ENCODE peak calls at places on chromosomes 16 and 17, in four cellular contexts. W, R, P and C are unnamed samples.
A peak's percentile ranks its signal among the peaks of the same experiment; 100 is the strongest.

GRCh38 chr17:17345686-17346427 is 42.7 kb downstream of the NT5M start:
- DNase-seq in W (no peak), R (no peak), P (no peak), C (no peak)

GRCh38 chr16:56708418-56708817 is 21.5 kb upstream of the NUP93 start:
- DNase-seq in W (no peak), R (no peak), P (no peak), C (no peak)

GRCh38 chr17:18318771-18319450 is 3.8 kb downstream of the SMCR8 start:
- DNase-seq in W (no peak), R (no peak), P (no peak), C (no peak)

GRCh38 chr17:45794840-45795239 is 10.7 kb downstream of the CRHR1 start:
- DNase-seq in W (no peak), R (no peak), P (no peak), C (no peak)

GRCh38 chr17:67156269-67157199 is 88.5 kb downstream of the HELZ start:
- DNase-seq in W (no peak), R (no peak), P (no peak), C (no peak)

GRCh38 chr16:9363520-9363919 is 272.1 kb downstream of the HAPSTR1 start:
- DNase-seq in W (no peak), R (no peak), P (no peak), C (no peak)

GRCh38 chr16:20894388-20894787 is 5.8 kb downstream of the DCUN1D3 start:
- DNase-seq in W (no peak), R (no peak), P (no peak), C (no peak)

GRCh38 chr17:77501101-77501566 is 360.4 kb downstream of the SEC14L1 start:
- DNase-seq in W (no peak), R (no peak), P (no peak), C (no peak)

GRCh38 chr16:49460786-49461470 is 87.3 kb downstream of the C16orf78 start:
- DNase-seq in W (peak; percentile 12), R (no peak), P (peak; percentile 2), C (no peak)

GRCh38 chr16:35485915-35486314 is 2026.5 kb downstream of the TP53TG3F start:
- DNase-seq in W (no peak), R (no peak), P (no peak), C (no peak)

GRCh38 chr17:21285164-21286065 is 904 bp downstream of the MAP2K3 start:
- DNase-seq in W (peak; percentile 63), R (peak; percentile 61), P (peak; percentile 49), C (no peak)

GRCh38 chr17:34146440-34147043 is 108.5 kb upstream of the CCL2 start:
- DNase-seq in W (peak; percentile 72), R (no peak), P (peak; percentile 76), C (no peak)

GRCh38 chr16:66274335-66275110 is 92.0 kb upstream of the CDH5 start:
- DNase-seq in W (no peak), R (no peak), P (no peak), C (no peak)

GRCh38 chr17:67221062-67221998 is 23.7 kb downstream of the HELZ start:
- DNase-seq in W (no peak), R (no peak), P (peak; percentile 22), C (no peak)

GRCh38 chr17:2125013-2125535 is 70.2 kb downstream of the HIC1 start:
- DNase-seq in W (no peak), R (no peak), P (no peak), C (no peak)

GRCh38 chr16:75732871-75733270 is 6.6 kb upstream of the CPHXL start:
- DNase-seq in W (no peak), R (no peak), P (no peak), C (peak; percentile 7)

GRCh38 chr17:55825213-55825612 is 74.4 kb downstream of the PCTP start:
- DNase-seq in W (no peak), R (no peak), P (no peak), C (peak; percentile 8)

GRCh38 chr16:79009911-79010310 is 590.6 kb downstream of the MAF start:
- DNase-seq in W (no peak), R (no peak), P (no peak), C (no peak)

GRCh38 chr17:4412933-4413831 is 20.6 kb upstream of the SPNS3 start:
- DNase-seq in W (peak; percentile 92), R (peak; percentile 93), P (peak; percentile 92), C (peak; percentile 69)

GRCh38 chr16:66605177-66605999 is 884 bp downstream of the CMTM3 start:
- DNase-seq in W (peak; percentile 45), R (peak; percentile 76), P (peak; percentile 29), C (no peak)

GRCh38 chr16:81384006-81384405 is 60.6 kb upstream of the CMIP start:
- DNase-seq in W (no peak), R (no peak), P (no peak), C (no peak)

GRCh38 chr16:48526058-48526957 is 83.7 kb downstream of the N4BP1 start:
- DNase-seq in W (peak; percentile 80), R (no peak), P (peak; percentile 38), C (peak; percentile 68)

GRCh38 chr17:64095144-64095882 is 34.6 kb downstream of the ERN1 start:
- DNase-seq in W (peak; percentile 47), R (no peak), P (peak; percentile 43), C (no peak)

GRCh38 chr16:19006446-19007315 is 22.9 kb downstream of the TMC7 start:
- DNase-seq in W (no peak), R (no peak), P (no peak), C (no peak)

GRCh38 chr17:34254146-34254545 is 939 bp upstream of the CCL2 start:
- DNase-seq in W (no peak), R (no peak), P (no peak), C (no peak)

GRCh38 chr16:49603956-49604355 is 230.4 kb downstream of the C16orf78 start:
- DNase-seq in W (no peak), R (no peak), P (no peak), C (no peak)

GRCh38 chr16:4376126-4376819 is 4.6 kb downstream of the VASN start:
- DNase-seq in W (peak; percentile 65), R (peak; percentile 93), P (peak; percentile 90), C (peak; percentile 43)

GRCh38 chr16:11507991-11508390 is 78.7 kb downstream of the LITAF start:
- DNase-seq in W (no peak), R (no peak), P (no peak), C (no peak)

GRCh38 chr16:23146877-23147601 is 2.2 kb downstream of the USP31 start:
- DNase-seq in W (no peak), R (no peak), P (no peak), C (no peak)
- H3K4me3 ChIP-seq in W (no peak overlapping the region), R (peak overlapping the region; percentile 17), P (no peak overlapping the region), C (no peak overlapping the region)

DNA sequence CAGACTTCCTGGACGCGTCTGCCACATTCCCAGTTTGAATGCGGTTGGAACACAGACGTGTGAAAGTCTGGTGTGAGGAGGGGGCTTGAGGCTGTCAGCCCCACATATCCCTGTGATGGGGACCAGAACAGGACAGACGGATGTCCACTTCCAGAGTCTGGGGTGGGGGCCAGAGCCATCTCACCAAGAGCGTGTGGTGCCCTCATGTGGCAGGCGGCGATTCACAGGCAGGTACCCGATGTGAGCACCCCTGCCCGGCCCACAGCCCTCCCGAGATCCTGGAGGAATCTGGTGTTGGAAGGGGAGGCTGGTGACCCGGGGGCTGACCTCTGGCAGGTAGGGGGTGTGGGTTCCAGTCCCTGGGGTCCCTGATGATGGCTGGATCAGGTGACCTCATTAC is 51.5 kb downstream of the ENGASE start:
- DNase-seq in W (no peak), R (no peak), P (no peak), C (no peak)
- TF ChIP-seq CTCF in W (no peak), R (peak; percentile 38), P (no peak), C (peak; percentile 67)

GRCh38 chr17:81959362-81960129 is 1.4 kb downstream of the NOTUM start:
- DNase-seq in W (peak; percentile 74), R (peak; percentile 75), P (peak; percentile 75), C (no peak)
- H3K4me3 ChIP-seq in W (peak overlapping the region; percentile 48), R (peak overlapping the region; percentile 66), P (no peak overlapping the region), C (peak overlapping the region; percentile 34)

GRCh38 chr17:31297090-31297489 is at the start of gene OMG:
- DNase-seq in W (no peak), R (no peak), P (no peak), C (no peak)
- TF ChIP-seq CTCF in W (no peak), R (no peak), P (no peak), C (no peak)

DNA sequence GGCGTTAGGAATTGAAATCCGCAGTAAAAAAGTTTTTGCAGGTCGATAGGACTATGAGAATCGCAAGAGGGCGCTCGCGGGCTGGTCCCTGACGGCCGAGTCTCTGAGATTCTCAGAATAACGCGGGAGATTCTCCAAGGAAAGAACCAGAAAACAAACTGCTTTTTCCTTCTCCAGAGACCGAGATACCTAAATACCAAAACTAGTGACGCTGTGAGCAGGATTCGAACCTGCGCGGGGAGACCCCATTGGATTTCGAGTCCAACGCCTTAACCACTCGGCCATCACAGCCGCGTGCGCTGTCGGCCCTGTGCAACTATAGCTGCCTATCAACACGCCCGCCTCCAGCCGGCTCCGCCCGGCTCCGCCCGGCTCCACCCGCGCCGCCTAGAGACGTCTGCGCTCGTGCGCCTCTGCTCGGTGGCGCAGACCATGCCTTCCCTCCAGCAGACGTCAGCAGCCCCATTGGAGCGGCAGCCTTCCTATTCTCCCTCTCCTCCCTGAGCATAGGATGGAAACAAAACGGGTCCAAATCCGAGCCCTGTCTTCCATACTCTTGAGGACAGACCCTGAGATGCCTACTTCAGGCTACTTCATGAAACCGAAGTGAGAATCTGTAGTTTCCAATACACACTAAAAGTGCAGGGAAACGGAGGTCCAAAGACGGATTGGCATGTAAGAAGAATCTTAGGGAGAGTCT is 13.4 kb downstream of the PER1 start:
- DNase-seq in W (peak; percentile 96), R (peak; percentile 91), P (peak; percentile 96), C (peak; percentile 92)
- H3K4me3 ChIP-seq in W (peak overlapping the region; percentile 7), R (peak overlapping the region; percentile 48), P (no peak overlapping the region), C (peak overlapping the region; percentile 58)

GRCh38 chr16:87463722-87464690 is 28.8 kb downstream of the ZCCHC14 start:
- DNase-seq in W (no peak), R (no peak), P (no peak), C (no peak)

GRCh38 chr16:87459027-87459426 is 33.8 kb downstream of the ZCCHC14 start:
- DNase-seq in W (no peak), R (no peak), P (no peak), C (no peak)

GRCh38 chr16:87460936-87461335 is 31.9 kb downstream of the ZCCHC14 start:
- DNase-seq in W (no peak), R (no peak), P (no peak), C (no peak)

GRCh38 chr16:87459833-87460232 is 33.0 kb downstream of the ZCCHC14 start:
- DNase-seq in W (no peak), R (no peak), P (no peak), C (no peak)

DNA sequence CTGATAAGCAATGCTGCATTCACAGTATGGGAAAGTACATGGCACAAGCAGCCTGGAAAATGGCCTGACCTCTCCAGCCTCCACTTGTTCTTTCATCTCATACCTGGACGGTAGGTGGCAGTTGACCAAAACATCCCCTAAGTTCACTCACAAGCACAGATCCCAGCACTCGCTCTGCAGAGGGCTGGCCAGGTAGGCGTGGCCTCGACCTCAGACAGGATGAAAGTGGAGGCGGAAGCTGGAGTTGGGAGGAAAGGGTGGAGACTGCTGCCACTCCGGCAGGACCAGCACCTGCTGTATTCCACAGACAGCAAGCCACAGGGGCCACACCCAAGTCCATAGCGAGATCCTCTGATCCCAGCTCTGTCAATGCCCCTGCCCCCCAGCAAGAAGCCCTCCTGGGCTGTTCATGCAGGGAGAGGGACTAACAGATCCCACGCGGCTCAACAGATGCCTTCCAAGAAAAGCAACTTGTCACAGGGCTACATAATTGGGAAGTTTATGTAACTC is 31.3 kb downstream of the ZCCHC14 start:
- DNase-seq in W (peak; percentile 96), R (peak; percentile 37), P (peak; percentile 95), C (peak; percentile 95)
- TF ChIP-seq CTCF in W (peak; percentile 41), R (peak; percentile 30), P (peak; percentile 91), C (peak; percentile 77)